ENCODE peak calls at places on chromosomes 4 and X, in four cellular contexts. X, L, E and V are unnamed samples.

GRCh38 chr4:17956245-17956644 is 65.3 kb downstream of the LCORL start:
- DNase-seq in X (no peak), E (no peak), L (no peak), V (no peak)

GRCh38 chr4:176306837-176307590 is 12.8 kb upstream of the SPCS3 start:
- DNase-seq in X (no peak), E (no peak), L (no peak), V (no peak)

GRCh38 chr4:171118091-171118490 is 695.1 kb upstream of the GALNTL6 start:
- DNase-seq in X (no peak), E (no peak), L (no peak), V (no peak)

GRCh38 chr4:25585901-25586523 is 69.6 kb upstream of the SLC34A2 start:
- DNase-seq in X (no peak), E (no peak), L (no peak), V (no peak)

GRCh38 chr4:5300275-5300674 is 249.0 kb downstream of the STK32B start:
- DNase-seq in L (no peak), E (no peak), X (no peak), V (no peak)

GRCh38 chrX:22021721-22022120 is 10.4 kb upstream of the PHEX start:
- DNase-seq in X (no peak), L (no peak), E (no peak), V (no peak)

GRCh38 chrX:14228611-14229010 is 198.9 kb upstream of the GEMIN8 start:
- DNase-seq in L (no peak), E (no peak), X (no peak), V (no peak)

GRCh38 chr4:167290684-167291083 is 56.4 kb upstream of the SPOCK3 start:
- DNase-seq in L (no peak), X (no peak), E (no peak), V (no peak)

GRCh38 chr4:159047478-159048165 is 55.3 kb upstream of the RAPGEF2 start:
- DNase-seq in X (peak; percentile 25), E (no peak), L (no peak), V (no peak)

GRCh38 chrX:8346060-8346459 is 118.6 kb upstream of the VCX3B start:
- DNase-seq in X (no peak), E (no peak), L (no peak), V (no peak)

GRCh38 chr4:77043507-77044131 is 32.2 kb downstream of the CCNI start:
- DNase-seq in L (no peak), X (no peak), E (no peak), V (no peak)

GRCh38 chr4:161256716-161257115 is 907.1 kb downstream of the FSTL5 start:
- DNase-seq in X (peak; percentile 22), E (no peak), L (no peak), V (peak; percentile 6)

GRCh38 chr4:186715077-186715476 is 8.6 kb downstream of the FAT1 start:
- DNase-seq in E (no peak), X (no peak), L (no peak), V (no peak)

GRCh38 chrX:26253526-26253925 is 37.6 kb downstream of the MAGEB5 start:
- DNase-seq in L (no peak), X (no peak), E (no peak), V (no peak)

GRCh38 chrX:138914751-138915150 is 203.2 kb upstream of the FGF13 start:
- DNase-seq in L (no peak), X (no peak), E (no peak), V (no peak)

GRCh38 chr4:6076391-6076790 is 58.2 kb upstream of the C4orf50 start:
- DNase-seq in L (no peak), X (no peak), E (no peak), V (no peak)

GRCh38 chrX:68694429-68695205 is 47.2 kb downstream of the STARD8 start:
- DNase-seq in E (no peak), L (no peak), X (no peak), V (no peak)

GRCh38 chr4:157983300-157983699 is 189.5 kb downstream of the GASK1B start:
- DNase-seq in E (no peak), L (no peak), X (no peak), V (no peak)

GRCh38 chr4:26342328-26343040 is 21.7 kb downstream of the RBPJ start:
- DNase-seq in E (no peak), X (peak; percentile 9), L (no peak), V (no peak)

GRCh38 chr4:39480902-39481695 is 22.2 kb downstream of the LIAS start:
- DNase-seq in L (no peak), E (no peak), X (no peak), V (no peak)

GRCh38 chr4:37765741-37766140 is 60.7 kb upstream of the PGM2 start:
- DNase-seq in L (no peak), E (peak; percentile 40), X (peak; percentile 78), V (no peak)

GRCh38 chr4:3476936-3477749 is 14.0 kb downstream of the DOK7 start:
- DNase-seq in X (no peak), L (no peak), E (no peak), V (no peak)

GRCh38 chrX:132258509-132258908 is 39.3 kb upstream of the RAP2C start:
- DNase-seq in X (no peak), L (no peak), E (no peak), V (no peak)

GRCh38 chrX:30990361-30990760 is 81.5 kb downstream of the FTHL17 start:
- DNase-seq in E (no peak), X (no peak), L (no peak), V (no peak)

GRCh38 chr4:146494143-146494542 is 27.6 kb downstream of the SLC10A7 start:
- DNase-seq in E (no peak), L (no peak), X (no peak), V (no peak)

GRCh38 chr4:86595426-86595805 is 1.3 kb downstream of the PTPN13 start:
- DNase-seq in L (no peak), E (no peak), X (no peak), V (no peak)

GRCh38 chrX:23990455-23990854 is 36.5 kb downstream of the KLHL15 start:
- DNase-seq in E (no peak), L (no peak), X (no peak), V (no peak)

GRCh38 chrX:130172127-130172834 is 519 bp downstream of the RAB33A start:
- DNase-seq in L (no peak), E (no peak), X (no peak), V (no peak)

GRCh38 chr4:56858302-56858644 is 36.8 kb upstream of the SPINK2 start:
- DNase-seq in X (no peak), L (no peak), E (no peak), V (no peak)

GRCh38 chr4:87058272-87059073 is 123.7 kb downstream of the AFF1 start:
- DNase-seq in X (no peak), E (no peak), L (no peak), V (peak; percentile 15)

GRCh38 chrX:139971394-139971749 is 6.1 kb upstream of the CXorf66 start:
- DNase-seq in X (no peak), L (no peak), E (no peak), V (no peak)

GRCh38 chrX:139972113-139972512 is 6.8 kb upstream of the CXorf66 start:
- DNase-seq in X (no peak), E (no peak), L (no peak), V (no peak)

GRCh38 chrX:139969286-139969685 is 4.0 kb upstream of the CXorf66 start:
- DNase-seq in L (no peak), E (no peak), X (no peak), V (no peak)

GRCh38 chrX:139965421-139965820 is at the start of gene CXorf66:
- DNase-seq in X (no peak), L (no peak), E (no peak), V (no peak)

DNA sequence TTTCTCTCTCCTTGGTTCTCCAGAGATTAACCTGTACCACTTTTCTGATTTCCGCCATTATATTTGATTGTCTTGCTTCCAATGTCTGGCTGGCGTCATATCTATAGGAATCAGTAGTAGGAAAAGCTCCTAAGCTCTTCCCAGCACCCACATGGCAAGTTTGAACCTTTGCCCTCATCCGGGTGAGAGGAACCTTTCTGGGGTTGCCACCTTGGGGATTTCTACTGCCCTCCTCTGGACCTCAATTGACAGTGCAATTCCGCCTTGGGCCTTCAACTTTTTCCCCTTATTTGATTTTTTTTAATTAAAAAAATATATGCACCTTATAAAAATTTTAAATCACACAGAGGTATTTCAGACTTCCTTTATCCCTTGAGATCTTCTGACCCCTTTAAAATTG is 2.0 kb upstream of the CXorf66 start:
- DNase-seq in X (peak; percentile 9), L (no peak), E (no peak), V (no peak)
- TF ChIP-seq SUZ12 in X (no peak), L (no peak), E (no peak), V (no peak)

GRCh38 chrX:47484885-47485284 is 1.9 kb upstream of the ZNF41 start:
- DNase-seq in E (no peak), L (no peak), X (no peak), V (no peak)
- H3K9ac ChIP-seq in E (no peak overlapping the region), L (no peak overlapping the region), X (no peak overlapping the region), V (no peak overlapping the region)

DNA sequence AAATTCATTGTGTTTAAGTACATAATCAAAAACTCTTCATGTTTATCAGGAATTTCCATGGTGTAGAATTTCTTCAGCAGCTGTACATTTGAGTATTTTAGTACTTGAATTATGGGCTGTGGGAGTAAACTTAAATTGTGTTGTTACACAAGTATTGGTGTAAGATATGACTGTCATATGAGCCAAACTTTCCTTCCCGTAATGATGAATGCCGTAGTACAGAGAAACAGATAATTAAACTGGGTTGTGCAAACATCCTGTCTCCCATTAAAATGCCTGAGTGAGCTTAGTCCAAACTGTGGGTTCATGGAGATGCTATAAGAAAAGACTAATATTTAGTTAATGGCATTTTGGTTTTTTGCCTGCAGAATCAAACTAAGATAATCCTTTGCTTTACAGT is 159.2 kb downstream of the SLC4A4 start:
- DNase-seq in X (no peak), L (no peak), E (no peak), V (no peak)
- TF ChIP-seq SUZ12 in X (no peak), L (no peak), E (no peak), V (no peak)

GRCh38 chr4:15234101-15234500 is 193.7 kb upstream of the C1QTNF7 start:
- DNase-seq in E (no peak), L (no peak), X (no peak), V (no peak)
- H3K9ac ChIP-seq in E (no peak overlapping the region), L (no peak overlapping the region), X (no peak overlapping the region), V (no peak overlapping the region)

GRCh38 chr4:182493377-182493776 is 250.2 kb downstream of the TENM3 start:
- DNase-seq in X (no peak), L (no peak), E (no peak), V (no peak)

GRCh38 chr4:182489607-182490006 is 246.4 kb downstream of the TENM3 start:
- DNase-seq in E (no peak), L (no peak), X (no peak), V (no peak)

GRCh38 chr4:182494103-182494502 is 250.9 kb downstream of the TENM3 start:
- DNase-seq in L (no peak), X (no peak), E (no peak), V (no peak)

GRCh38 chr4:182495111-182495510 is 251.9 kb downstream of the TENM3 start:
- DNase-seq in E (no peak), L (no peak), X (no peak), V (no peak)

GRCh38 chr4:182492456-182492855 is 249.3 kb downstream of the TENM3 start:
- DNase-seq in L (no peak), E (no peak), X (no peak), V (no peak)
- TF ChIP-seq SUZ12 in L (no peak), E (no peak), X (no peak), V (no peak)

DNA sequence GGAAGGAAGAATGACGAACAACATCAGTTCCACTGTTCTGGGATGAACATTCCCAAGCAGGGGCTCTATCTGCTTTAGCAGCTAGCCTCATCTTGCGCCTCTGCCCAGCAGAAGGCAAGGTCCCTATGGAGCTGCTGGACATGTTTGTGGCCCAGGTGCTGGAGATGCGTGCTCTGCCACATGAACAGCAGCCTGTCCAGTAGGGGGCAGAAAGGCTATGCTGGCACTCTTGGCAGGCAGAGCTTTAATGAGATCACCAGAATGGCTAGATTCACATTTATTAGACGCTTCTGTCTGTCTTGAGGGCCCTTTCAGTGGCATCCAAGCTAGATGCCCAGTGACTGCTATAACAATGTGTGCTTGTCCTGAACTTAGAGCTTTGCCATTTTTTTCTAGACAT is 1826.0 kb downstream of the STIM2 start:
- DNase-seq in X (peak; percentile 8), L (peak; percentile 27), E (no peak), V (peak; percentile 52)
- H3K9ac ChIP-seq in X (no peak overlapping the region), L (no peak overlapping the region), E (no peak overlapping the region), V (no peak overlapping the region)